ENCODE peak calls at places on chromosome 16, in five cellular contexts. H is thoracic aorta, V is endothelial cell of umbilical vein, Y is fibroblast of the aortic adventitia, A is cardiac muscle cell. C is an unnamed sample.

GRCh38 chr16:1066584-1067172 is 5.9 kb upstream of the SSTR5 start:
- DNase-seq in H (no peak), V (no peak), Y (no peak), A (no peak), C (no peak)

GRCh38 chr16:71526111-71526998 is at the start of gene CHST4:
- DNase-seq in H (no peak), V (no peak), Y (peak), A (peak), C (peak)

GRCh38 chr16:12815361-12815760 is 11.7 kb upstream of the CPPED1 start:
- DNase-seq in H (no peak), V (no peak), Y (no peak), A (no peak), C (no peak)

GRCh38 chr16:71645450-71645849 is 19.5 kb downstream of the MARVELD3 start:
- DNase-seq in H (no peak), V (no peak), Y (peak), A (peak), C (peak)

GRCh38 chr16:49592507-49593422 is 219.2 kb downstream of the C16orf78 start:
- DNase-seq in H (no peak), V (peak), Y (peak), A (peak), C (peak)

GRCh38 chr16:426115-426905 is 861 bp downstream of the RAB11FIP3 start:
- DNase-seq in H (no peak), V (peak), Y (no peak), A (no peak), C (no peak)

GRCh38 chr16:8826278-8826879 is 28.7 kb downstream of the PMM2 start:
- DNase-seq in H (no peak), V (no peak), Y (no peak), A (no peak), C (no peak)

GRCh38 chr16:3017806-3018506 is at the start of gene CLDN6:
- DNase-seq in H (no peak), V (peak), Y (no peak), A (no peak), C (no peak)

GRCh38 chr16:87326151-87326571 is 9.0 kb upstream of the C16orf95 start:
- DNase-seq in H (no peak), V (peak), Y (no peak), A (no peak), C (no peak)

GRCh38 chr16:4407543-4408322 is 8.7 kb downstream of the CORO7 start:
- DNase-seq in H (no peak), V (no peak), Y (peak), A (peak), C (no peak)

GRCh38 chr16:71249399-71249798 is 18.9 kb upstream of the HYDIN start:
- DNase-seq in H (no peak), V (no peak), Y (no peak), A (no peak), C (no peak)

GRCh38 chr16:23104032-23104955 is 45.0 kb downstream of the USP31 start:
- DNase-seq in H (no peak), V (no peak), Y (no peak), A (no peak), C (no peak)

GRCh38 chr16:3599121-3599520 is 12.3 kb downstream of the SLX4 start:
- DNase-seq in H (no peak), V (no peak), Y (no peak), A (no peak), C (no peak)

DNA sequence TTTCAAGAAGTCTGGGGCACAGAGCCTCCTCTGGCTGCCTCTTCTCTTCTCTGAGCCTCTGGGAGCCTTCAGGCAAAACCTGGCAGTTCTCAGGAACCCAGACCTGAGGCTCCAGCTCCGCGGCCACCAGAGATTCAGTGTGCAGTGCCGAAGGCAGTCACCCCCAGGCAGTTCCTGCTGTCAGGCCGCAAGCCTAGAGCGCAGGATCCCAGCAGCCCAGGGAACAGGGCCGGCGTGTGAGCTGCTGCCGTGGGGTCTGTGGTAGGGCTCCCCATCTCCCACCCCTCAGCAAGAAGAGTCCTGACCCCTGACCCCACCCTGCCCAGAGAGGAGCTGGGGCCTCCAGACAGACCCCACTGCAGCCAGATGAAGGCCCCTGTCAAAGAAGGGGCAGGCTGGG is 78.2 kb downstream of the AMFR start:
- DNase-seq in H (no peak), V (no peak), Y (no peak), A (no peak), C (no peak)
- H3K4me3 ChIP-seq in H (no peak), V (no peak), Y (no peak), A (no peak), C (no peak)

DNA sequence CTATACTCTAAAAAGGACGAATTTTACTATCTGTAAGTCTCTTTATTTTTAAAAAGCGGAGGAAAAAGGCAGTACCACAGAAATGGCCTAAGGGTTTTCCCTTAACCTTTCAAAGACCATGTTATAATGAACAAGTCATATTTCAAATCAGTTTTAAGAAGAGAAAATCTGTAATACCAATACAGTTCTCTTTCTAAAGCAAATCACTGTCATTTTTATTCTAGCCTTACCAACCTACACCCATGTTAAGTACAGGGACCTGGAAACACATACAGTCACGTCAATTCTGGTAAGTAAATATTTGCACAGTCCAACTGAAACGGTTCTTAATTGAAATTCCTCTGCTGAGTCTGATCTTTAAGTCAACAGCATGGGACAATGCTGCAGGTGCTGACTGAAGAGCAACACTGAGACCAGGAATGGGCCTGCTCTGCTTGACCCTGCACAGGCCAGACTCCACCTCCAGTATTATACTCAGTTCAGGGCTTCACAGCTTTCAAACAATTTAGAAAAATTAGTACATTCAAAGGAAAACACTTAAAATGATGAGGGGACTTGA is 20.2 kb downstream of the MBTPS1 start:
- DNase-seq in H (no peak), V (no peak), Y (no peak), A (no peak), C (no peak)
- H3K4me3 ChIP-seq in H (no peak), V (no peak), Y (no peak), A (no peak), C (no peak)

DNA sequence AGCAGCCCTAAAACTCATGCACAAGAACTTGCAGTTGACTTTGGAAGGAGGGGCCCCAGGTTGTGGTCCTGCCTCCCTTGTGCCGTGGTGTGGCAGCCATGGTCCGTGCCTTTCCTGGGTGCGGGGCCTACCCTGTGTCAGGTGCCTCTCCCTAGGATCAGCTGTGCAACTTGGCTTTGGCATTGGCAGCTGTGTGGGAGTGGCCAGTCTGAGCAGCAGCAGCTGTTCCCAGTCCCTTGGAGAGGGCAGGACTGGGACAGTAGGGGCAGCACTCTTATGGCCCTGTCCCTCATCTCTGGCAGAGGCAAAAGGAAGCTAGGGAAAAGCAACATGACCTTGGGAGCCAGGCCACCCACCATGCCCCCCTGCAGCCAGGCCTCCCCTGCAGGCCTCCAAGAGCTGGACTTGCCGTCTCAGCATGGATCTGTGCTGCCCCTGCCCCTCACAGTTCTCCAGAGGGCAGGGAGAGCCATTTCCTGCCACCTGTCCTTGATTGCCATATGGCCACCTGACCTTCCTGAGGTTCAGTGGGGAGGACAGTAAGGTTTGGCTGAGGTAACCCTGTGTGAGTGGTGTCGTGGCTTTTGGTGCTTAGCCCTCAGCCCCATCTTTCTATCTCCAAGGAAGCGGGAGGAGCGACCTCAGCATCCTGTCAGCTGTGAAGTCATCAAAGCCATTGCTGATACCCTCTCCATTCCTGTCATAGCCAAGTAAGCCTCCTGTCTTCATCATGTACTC is 15.5 kb upstream of the NFATC3 start:
- DNase-seq in H (no peak), V (no peak), Y (no peak), A (no peak), C (no peak)
- H3K4me3 ChIP-seq in H (no peak), V (no peak), Y (no peak), A (no peak), C (no peak)

GRCh38 chr16:19168173-19169080 is at the start of gene SYT17:
- DNase-seq in H (no peak), V (no peak), Y (no peak), A (no peak), C (no peak)

GRCh38 chr16:19166500-19166899 is 1.5 kb upstream of the SYT17 start:
- DNase-seq in H (no peak), V (no peak), Y (no peak), A (no peak), C (no peak)

GRCh38 chr16:19170043-19170655 is 2.1 kb downstream of the SYT17 start:
- DNase-seq in H (no peak), V (no peak), Y (no peak), A (no peak), C (no peak)

GRCh38 chr16:19169081-19169639 is 1.1 kb downstream of the SYT17 start:
- DNase-seq in H (no peak), V (no peak), Y (no peak), A (no peak), C (no peak)

GRCh38 chr16:19167710-19168172 is 299 bp upstream of the SYT17 start:
- DNase-seq in H (no peak), V (peak), Y (peak), A (peak), C (peak)
- H3K4me3 ChIP-seq in H (peak), V (peak), Y (no peak), A (peak), C (peak)

GRCh38 chr16:47574091-47575054 is 113.2 kb downstream of the PHKB start:
- DNase-seq in H (no peak), V (no peak), Y (peak), A (peak), C (peak)
- H3K4me3 ChIP-seq in H (no peak), V (no peak), Y (no peak), A (no peak), C (no peak)

GRCh38 chr16:24550295-24550694 is 10.9 kb downstream of the RBBP6 start:
- DNase-seq in H (no peak), V (no peak), Y (no peak), A (no peak), C (no peak)
- H3K4me3 ChIP-seq in H (no peak), V (no peak), Y (no peak), A (no peak), C (no peak)